ENCODE peak calls at places on chromosomes 6 and 20, in six cellular contexts. E is stomach; M is B cell; B is RWPE1; F is CD4-positive, alpha-beta T cell; J is cardiac muscle cell. R is an unnamed sample.
A peak's percentile ranks its signal among the peaks of the same experiment; 100 is the strongest.

GRCh38 chr20:61285152-61285645 is 33.1 kb downstream of the CDH4 start:
- DNase-seq in B (no peak), M (no peak), J (no peak), F (no peak), E (no peak), R (no peak)

GRCh38 chr6:112286010-112286409 is 31.6 kb upstream of the LAMA4 start:
- DNase-seq in B (no peak), E (no peak), M (no peak), F (no peak), J (no peak), R (no peak)

GRCh38 chr6:13716955-13717295 is 5.3 kb upstream of the RANBP9 start:
- DNase-seq in M (no peak), B (no peak), F (no peak), J (no peak), E (no peak), R (no peak)

GRCh38 chr20:59365611-59366284 is 65.3 kb downstream of the EDN3 start:
- DNase-seq in B (no peak), F (no peak), E (no peak), M (no peak), J (no peak), R (no peak)

GRCh38 chr6:131013495-131013894 is 49.5 kb downstream of the EPB41L2 start:
- DNase-seq in M (no peak), J (no peak), F (no peak), B (no peak), E (no peak), R (no peak)

GRCh38 chr20:58306421-58307261 is 2.9 kb upstream of the RAB22A start:
- DNase-seq in F (peak; percentile 44), B (peak; percentile 51), J (no peak), M (peak; percentile 62), E (peak; percentile 62), R (peak; percentile 72)

GRCh38 chr6:134020071-134020470 is 32.4 kb downstream of the SLC2A12 start:
- DNase-seq in B (no peak), M (no peak), F (no peak), J (no peak), E (no peak), R (no peak)

GRCh38 chr6:148407372-148407771 is 64.7 kb downstream of the SASH1 start:
- DNase-seq in M (no peak), F (no peak), B (peak; percentile 58), E (no peak), J (no peak), R (peak; percentile 70)

GRCh38 chr6:25311251-25311910 is 32.2 kb downstream of the CARMIL1 start:
- DNase-seq in F (no peak), B (peak; percentile 53), J (no peak), M (no peak), E (no peak), R (peak; percentile 69)

GRCh38 chr6:126625019-126625418 is 285.1 kb downstream of the CENPW start:
- DNase-seq in E (no peak), B (peak; percentile 3), F (no peak), M (no peak), J (peak; percentile 67), R (peak; percentile 40)

GRCh38 chr6:126631343-126631742 is 291.4 kb downstream of the CENPW start:
- DNase-seq in E (no peak), M (no peak), B (no peak), J (no peak), F (no peak), R (no peak)

GRCh38 chr6:126633362-126633761 is 293.4 kb downstream of the CENPW start:
- DNase-seq in B (no peak), E (no peak), F (no peak), J (no peak), M (no peak), R (no peak)

GRCh38 chr6:126632271-126632670 is 292.4 kb downstream of the CENPW start:
- DNase-seq in F (no peak), M (no peak), B (no peak), E (no peak), J (no peak), R (no peak)

DNA sequence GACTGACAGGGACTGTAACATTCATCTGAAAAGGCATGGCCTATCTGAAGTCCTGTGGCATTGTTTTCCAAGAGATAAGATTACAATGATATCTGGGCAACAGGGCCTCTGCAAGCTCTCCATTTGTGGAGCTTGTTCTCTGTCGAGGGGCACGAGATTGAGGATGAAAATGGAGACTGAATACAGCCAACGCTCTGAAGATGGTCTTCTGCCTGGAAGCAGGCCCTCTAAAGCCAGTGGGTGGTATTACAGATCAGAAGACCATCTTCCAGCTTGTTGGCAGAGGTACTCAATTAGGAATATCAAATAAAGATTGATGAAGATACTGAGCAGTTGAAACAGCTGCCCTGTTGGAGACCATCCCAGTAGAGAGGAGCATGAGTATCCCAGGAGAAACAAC is 288.2 kb downstream of the CENPW start:
- DNase-seq in B (no peak), J (no peak), M (no peak), F (no peak), E (no peak), R (no peak)
- TF ChIP-seq CTCF in B (no peak), J (no peak), M (no peak), F (no peak), E (no peak), R (no peak)

GRCh38 chr6:158958504-158959386 is 41.3 kb downstream of the RSPH3 start:
- DNase-seq in F (peak; percentile 27), B (no peak), M (peak; percentile 31), E (no peak), J (no peak), R (peak; percentile 48)
- TF ChIP-seq CTCF in F (peak; percentile 5), B (no peak), M (peak; percentile 42), E (no peak), J (no peak), R (peak; percentile 50)

GRCh38 chr6:125732398-125732797 is 17.0 kb upstream of the HEY2 start:
- DNase-seq in B (no peak), M (no peak), E (no peak), F (no peak), J (no peak), R (no peak)
- TF ChIP-seq CTCF in B (no peak), M (no peak), E (no peak), F (no peak), J (no peak), R (no peak)

DNA sequence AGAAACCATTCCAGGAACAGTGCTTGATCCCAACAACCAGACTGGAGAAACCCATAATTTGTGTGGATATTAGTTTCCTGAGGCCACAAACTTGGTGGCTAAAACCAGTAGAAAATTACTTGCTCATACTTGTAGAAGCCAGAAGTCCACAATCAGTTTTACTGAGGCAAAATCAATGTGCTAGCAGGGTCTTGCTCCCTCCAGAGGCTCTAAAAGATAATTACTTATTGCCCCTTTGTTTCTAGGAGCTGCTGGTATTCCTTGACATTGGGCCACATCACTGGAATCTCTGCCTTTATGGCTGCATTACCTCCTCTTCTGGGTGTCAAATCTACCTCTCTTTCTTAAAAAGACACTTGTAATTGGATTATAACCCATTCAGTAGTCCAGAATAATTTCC is 142.2 kb upstream of the SAMD5 start:
- DNase-seq in J (no peak), F (no peak), B (no peak), E (no peak), M (no peak), R (no peak)
- TF ChIP-seq CTCF in J (no peak), F (no peak), B (no peak), E (no peak), M (no peak), R (peak; percentile 15)

GRCh38 chr6:158799051-158799792 is 19.9 kb downstream of the EZR start:
- DNase-seq in F (no peak), J (no peak), M (no peak), E (peak; percentile 73), B (no peak), R (no peak)
- TF ChIP-seq CTCF in F (no peak), J (no peak), M (no peak), E (no peak), B (no peak), R (peak; percentile 41)

GRCh38 chr6:136317023-136317649 is 27.5 kb upstream of the BCLAF1 start:
- DNase-seq in B (peak; percentile 57), E (peak; percentile 59), F (peak; percentile 49), M (peak; percentile 49), J (peak; percentile 77), R (peak; percentile 58)
- TF ChIP-seq CTCF in B (peak; percentile 73), E (no peak), F (peak; percentile 83), M (peak; percentile 86), J (peak; percentile 83), R (peak; percentile 91)

GRCh38 chr6:6748001-6748400 is 159.5 kb downstream of the LY86 start:
- DNase-seq in B (no peak), M (no peak), J (no peak), E (no peak), F (no peak), R (no peak)

GRCh38 chr6:6752129-6752528 is 163.6 kb downstream of the LY86 start:
- DNase-seq in E (no peak), J (peak; percentile 42), M (no peak), B (no peak), F (no peak), R (no peak)

GRCh38 chr6:6751197-6751596 is 162.7 kb downstream of the LY86 start:
- DNase-seq in E (no peak), J (no peak), B (no peak), F (no peak), M (no peak), R (no peak)

GRCh38 chr6:6751615-6752014 is 163.1 kb downstream of the LY86 start:
- DNase-seq in J (no peak), M (no peak), B (no peak), E (no peak), F (no peak), R (no peak)

GRCh38 chr6:6749791-6750434 is 161.4 kb downstream of the LY86 start:
- DNase-seq in F (peak; percentile 5), J (peak; percentile 20), E (peak; percentile 36), B (peak; percentile 77), M (no peak), R (peak; percentile 50)
- TF ChIP-seq CTCF in F (no peak), J (no peak), E (no peak), B (no peak), M (no peak), R (peak; percentile 15)

GRCh38 chr6:168616807-168617756 is 176.1 kb downstream of the SMOC2 start:
- DNase-seq in J (no peak), E (no peak), B (peak; percentile 49), M (no peak), F (no peak), R (no peak)
- TF ChIP-seq CTCF in J (peak; percentile 9), E (no peak), B (peak; percentile 18), M (no peak), F (no peak), R (peak; percentile 28)

DNA sequence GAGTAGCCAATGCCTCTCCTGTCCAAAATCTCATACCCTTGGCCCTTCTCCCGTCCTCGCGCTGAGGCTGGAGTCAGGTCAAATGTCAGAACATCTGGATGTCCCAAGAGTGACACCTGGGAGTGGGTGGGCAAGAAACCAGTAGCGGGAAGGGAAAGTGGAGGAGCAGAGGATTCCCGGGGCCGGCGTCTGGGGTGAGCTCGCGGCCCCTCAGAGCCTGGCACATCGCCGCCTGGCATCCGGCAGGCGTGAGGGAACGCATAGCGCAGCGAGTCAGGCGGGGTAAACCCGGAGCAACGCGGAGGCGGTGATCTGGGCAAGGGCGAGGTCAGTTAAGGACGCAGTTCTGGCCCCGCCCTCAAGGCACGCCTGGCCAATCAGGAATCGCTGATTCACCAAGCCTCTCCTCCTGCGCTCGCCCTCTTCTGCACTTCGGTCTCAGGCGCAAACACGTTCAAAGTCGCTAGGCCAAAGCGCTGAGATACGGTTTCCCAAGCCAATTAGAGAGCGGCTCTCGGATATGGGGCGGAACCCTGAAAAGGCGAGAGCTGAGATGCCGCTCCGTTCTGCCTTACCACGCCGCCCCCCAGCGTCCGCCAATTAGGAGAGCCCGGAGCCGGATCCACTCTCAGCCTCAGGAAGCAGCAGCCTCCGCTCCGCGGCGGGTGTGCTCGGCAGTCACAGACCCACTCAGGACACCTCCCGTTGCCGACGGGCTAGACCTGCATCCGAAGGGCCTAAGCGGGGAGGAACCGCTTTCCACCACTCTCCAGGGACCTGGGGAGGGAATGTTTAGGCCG is 22.5 kb downstream of the VPS52 start:
- DNase-seq in B (peak; percentile 93), J (peak; percentile 99), M (peak; percentile 85), E (peak; percentile 98), F (peak; percentile 91), R (peak; percentile 99)
- TF ChIP-seq CTCF in B (no peak), J (peak; percentile 14), M (no peak), E (no peak), F (peak; percentile 32), R (peak; percentile 44)